ENCODE peak calls at places on chromosomes 6 and 20, in nine cellular contexts. X, J, N, L, U, K, G, I and V are unnamed samples. For H3K36me3, the result is how much of the 10 kb centered on the place peaks cover.

GRCh38 chr6:79215233-79215824 is 19.2 kb downstream of the HMGN3 start:
- DNase-seq in G (peak), N (no peak), X (no peak), U (no peak), J (no peak), K (peak), L (no peak), I (peak), V (no peak)

GRCh38 chr6:141719476-141719875 is 413.2 kb upstream of the GJE1 start:
- DNase-seq in G (no peak), N (no peak), X (no peak), L (no peak), K (no peak), J (no peak), U (no peak), I (no peak), V (no peak)

GRCh38 chr6:159213401-159213800 is 44.2 kb downstream of the FNDC1 start:
- DNase-seq in J (no peak), X (no peak), N (no peak), U (no peak), L (no peak), I (no peak), K (peak), G (peak), V (no peak)

GRCh38 chr6:83827050-83827449 is 26.1 kb upstream of the RIPPLY2 start:
- DNase-seq in K (no peak), N (no peak), L (no peak), X (no peak), U (no peak), J (no peak), I (no peak), G (no peak), V (no peak)

GRCh38 chr6:135186255-135186654 is 5.1 kb downstream of the MYB start:
- DNase-seq in K (no peak), L (no peak), J (no peak), N (no peak), U (no peak), X (no peak), I (no peak), G (no peak), V (no peak)

GRCh38 chr6:75213732-75214131 is 7.9 kb upstream of the COL12A1 start:
- DNase-seq in J (no peak), I (no peak), K (no peak), G (no peak), L (no peak), N (no peak), X (no peak), U (no peak), V (no peak)

GRCh38 chr6:33853026-33853425 is 49.2 kb upstream of the MLN start:
- DNase-seq in J (no peak), I (no peak), G (no peak), N (no peak), U (no peak), X (no peak), K (no peak), L (no peak), V (no peak)

GRCh38 chr20:14860410-14860814 is 523.0 kb upstream of the FLRT3 start:
- DNase-seq in U (no peak), X (no peak), I (peak), L (no peak), G (no peak), J (no peak), K (no peak), N (no peak), V (no peak)

GRCh38 chr20:60976139-60976538 is 275.9 kb upstream of the CDH4 start:
- DNase-seq in L (no peak), G (no peak), J (no peak), X (no peak), I (no peak), K (no peak), N (no peak), U (no peak), V (no peak)

GRCh38 chr6:45076217-45076616 is 251.9 kb upstream of the RUNX2 start:
- DNase-seq in N (no peak), L (no peak), X (no peak), J (peak), G (no peak), K (peak), U (no peak), I (no peak), V (no peak)

GRCh38 chr6:30411515-30412207 is 66.7 kb downstream of the RPP21 start:
- DNase-seq in J (peak), I (peak), U (no peak), K (peak), X (peak), G (peak), N (peak), L (no peak), V (peak)

GRCh38 chr20:25389858-25390537 is 637 bp downstream of the ABHD12 start:
- DNase-seq in X (peak), N (peak), I (peak), J (no peak), L (no peak), G (peak), U (peak), K (peak), V (peak)

GRCh38 chr6:11418290-11418905 is 119.2 kb upstream of the TMEM170B start:
- DNase-seq in N (no peak), L (no peak), U (no peak), G (no peak), X (no peak), I (no peak), J (no peak), K (no peak), V (no peak)
- H3K4me3 ChIP-seq in N (no peak), L (no peak), U (no peak), G (no peak), X (no peak), I (no peak), J (no peak), K (no peak), V (no peak)

GRCh38 chr6:111669326-111669725 is 63.6 kb upstream of the TRAF3IP2 start:
- DNase-seq in G (no peak), K (no peak), U (no peak), J (no peak), X (no peak), I (no peak), N (no peak), L (no peak), V (no peak)

GRCh38 chr6:111666812-111667211 is 61.1 kb upstream of the TRAF3IP2 start:
- DNase-seq in U (no peak), X (no peak), J (peak), N (no peak), I (no peak), L (no peak), K (peak), G (no peak), V (no peak)

GRCh38 chr6:111664565-111665039 is 58.9 kb upstream of the TRAF3IP2 start:
- DNase-seq in K (no peak), N (no peak), G (no peak), U (no peak), X (no peak), I (no peak), J (no peak), L (no peak), V (no peak)

GRCh38 chr6:111667921-111668320 is 62.2 kb upstream of the TRAF3IP2 start:
- DNase-seq in I (no peak), G (no peak), K (no peak), N (no peak), J (peak), U (no peak), L (no peak), X (no peak), V (no peak)

DNA sequence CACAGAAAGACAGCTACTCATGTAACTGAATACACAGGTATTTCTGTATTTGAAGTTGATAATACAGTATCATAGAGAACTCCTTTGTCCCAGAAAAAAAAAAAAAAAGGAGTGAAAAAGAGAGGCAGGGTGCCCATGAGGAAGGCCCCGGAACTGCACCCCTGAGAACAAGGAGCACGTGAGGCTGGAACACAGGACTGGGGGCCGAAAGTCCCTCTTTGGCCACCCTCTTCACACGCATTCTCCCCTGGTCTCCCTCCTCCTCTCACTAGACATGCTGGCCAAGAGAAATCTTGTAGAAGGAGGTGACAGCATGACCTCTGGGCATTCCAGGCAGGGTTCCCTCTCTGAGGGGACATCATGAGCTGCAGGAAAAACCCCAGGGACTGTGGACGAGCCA is 62.7 kb upstream of the TRAF3IP2 start:
- DNase-seq in U (no peak), G (no peak), J (no peak), I (peak), K (no peak), L (no peak), N (no peak), X (no peak), V (no peak)
- TF ChIP-seq CTCF in U (no peak), G (no peak), J (peak), I (peak), K (peak), L (no peak), N (peak), X (peak), V (no peak)

GRCh38 chr20:49856904-49857303 is 44.3 kb downstream of the SLC9A8 start:
- DNase-seq in G (no peak), K (no peak), U (no peak), I (no peak), L (no peak), X (no peak), N (no peak), J (no peak), V (no peak)
- H3K36me3 ChIP-seq in G (under half), K (under half), U (under half), I (under half), L (under half), X (under half), N (half or more), J (under half), V (half or more)

GRCh38 chr6:143745160-143746133 is 67.7 kb downstream of the PHACTR2 start:
- DNase-seq in K (peak), J (peak), X (no peak), N (peak), L (no peak), G (peak), I (peak), U (peak), V (peak)

GRCh38 chr6:143747347-143747842 is 69.6 kb downstream of the PHACTR2 start:
- DNase-seq in L (no peak), J (no peak), U (peak), K (no peak), X (no peak), G (no peak), I (peak), N (no peak), V (no peak)

GRCh38 chr6:143743256-143744166 is 65.7 kb downstream of the PHACTR2 start:
- DNase-seq in G (no peak), X (peak), J (peak), I (peak), L (no peak), U (peak), K (peak), N (no peak), V (no peak)

GRCh38 chr6:143744593-143745151 is 66.9 kb downstream of the PHACTR2 start:
- DNase-seq in G (no peak), U (no peak), L (no peak), K (no peak), I (no peak), J (peak), N (no peak), X (no peak), V (no peak)

GRCh38 chr6:143746202-143747119 is 68.7 kb downstream of the PHACTR2 start:
- DNase-seq in K (no peak), I (peak), U (peak), X (no peak), L (no peak), J (no peak), G (no peak), N (no peak), V (no peak)
- H3K4me3 ChIP-seq in K (no peak), I (peak), U (no peak), X (peak), L (peak), J (peak), G (no peak), N (peak), V (peak)